ENCODE peak calls at places on chromosome 4, in six cellular contexts. One of them, this sample, is unnamed.

GRCh38 chr4:54496412-54496811 is 161.3 kb upstream of the KIT start:
- DNase-seq in mammary epithelial cell: no peak
- DNase-seq in uterus: no peak
- DNase-seq in AG08396: no peak
- DNase-seq in iris pigment epithelial cell: no peak
- DNase-seq in AG20443: no peak
- DNase-seq in this sample: no peak

GRCh38 chr4:52203351-52203750 is 152.2 kb downstream of the SPATA18 start:
- DNase-seq in AG08396: no peak
- DNase-seq in uterus: no peak
- DNase-seq in mammary epithelial cell: no peak
- DNase-seq in AG20443: no peak
- DNase-seq in iris pigment epithelial cell: no peak
- DNase-seq in this sample: no peak

GRCh38 chr4:19025031-19025430 is 1003.5 kb upstream of the LCORL start:
- DNase-seq in mammary epithelial cell: peak
- DNase-seq in uterus: no peak
- DNase-seq in AG20443: no peak
- DNase-seq in iris pigment epithelial cell: no peak
- DNase-seq in AG08396: no peak
- DNase-seq in this sample: no peak

GRCh38 chr4:164169591-164169990 is 584.3 kb upstream of the SMIM31 start:
- DNase-seq in mammary epithelial cell: peak
- DNase-seq in iris pigment epithelial cell: peak
- DNase-seq in AG08396: no peak
- DNase-seq in AG20443: no peak
- DNase-seq in uterus: no peak
- DNase-seq in this sample: no peak

GRCh38 chr4:38869511-38869910 is 1.9 kb downstream of the FAM114A1 start:
- DNase-seq in mammary epithelial cell: no peak
- DNase-seq in AG08396: peak
- DNase-seq in AG20443: peak
- DNase-seq in uterus: no peak
- DNase-seq in iris pigment epithelial cell: no peak
- DNase-seq in this sample: no peak

GRCh38 chr4:123640271-123640670 is 243.7 kb downstream of the SPRY1 start:
- DNase-seq in iris pigment epithelial cell: peak
- DNase-seq in AG20443: peak
- DNase-seq in mammary epithelial cell: peak
- DNase-seq in uterus: no peak
- DNase-seq in AG08396: no peak
- DNase-seq in this sample: peak

GRCh38 chr4:145731026-145731425 is 51.1 kb downstream of the C4orf51 start:
- DNase-seq in AG08396: no peak
- DNase-seq in mammary epithelial cell: no peak
- DNase-seq in AG20443: no peak
- DNase-seq in iris pigment epithelial cell: peak
- DNase-seq in uterus: no peak
- DNase-seq in this sample: peak

GRCh38 chr4:106365613-106366012 is 3.0 kb downstream of the GIMD1 start:
- DNase-seq in AG20443: peak
- DNase-seq in AG08396: peak
- DNase-seq in uterus: no peak
- DNase-seq in mammary epithelial cell: peak
- DNase-seq in iris pigment epithelial cell: peak
- DNase-seq in this sample: peak

GRCh38 chr4:123995939-123996338 is 599.3 kb downstream of the SPRY1 start:
- DNase-seq in AG20443: peak
- DNase-seq in uterus: no peak
- DNase-seq in iris pigment epithelial cell: peak
- DNase-seq in AG08396: peak
- DNase-seq in mammary epithelial cell: peak
- DNase-seq in this sample: peak

GRCh38 chr4:122503214-122503613 is 46.7 kb upstream of the IL2 start:
- DNase-seq in mammary epithelial cell: no peak
- DNase-seq in iris pigment epithelial cell: no peak
- DNase-seq in uterus: no peak
- DNase-seq in AG20443: no peak
- DNase-seq in AG08396: no peak
- DNase-seq in this sample: peak

GRCh38 chr4:141702472-141703182 is 66.2 kb downstream of the IL15 start:
- DNase-seq in AG08396: no peak
- DNase-seq in mammary epithelial cell: no peak
- DNase-seq in iris pigment epithelial cell: peak
- DNase-seq in uterus: no peak
- DNase-seq in AG20443: no peak
- DNase-seq in this sample: peak

GRCh38 chr4:109912706-109913621 is at the start of gene EGF:
- DNase-seq in iris pigment epithelial cell: peak
- DNase-seq in AG08396: peak
- DNase-seq in AG20443: peak
- DNase-seq in mammary epithelial cell: peak
- DNase-seq in uterus: peak
- DNase-seq in this sample: no peak

GRCh38 chr4:111040904-111041303 is 418.0 kb upstream of the PITX2 start:
- DNase-seq in uterus: no peak
- DNase-seq in iris pigment epithelial cell: peak
- DNase-seq in AG20443: no peak
- DNase-seq in AG08396: no peak
- DNase-seq in mammary epithelial cell: peak
- DNase-seq in this sample: no peak

GRCh38 chr4:3516061-3516835 is 16.0 kb downstream of the LRPAP1 start:
- DNase-seq in iris pigment epithelial cell: no peak
- DNase-seq in AG20443: no peak
- DNase-seq in uterus: no peak
- DNase-seq in mammary epithelial cell: no peak
- DNase-seq in AG08396: no peak
- DNase-seq in this sample: no peak

GRCh38 chr4:84673475-84674230 is 90.7 kb downstream of the CDS1 start:
- DNase-seq in iris pigment epithelial cell: peak
- DNase-seq in AG08396: peak
- DNase-seq in AG20443: peak
- DNase-seq in mammary epithelial cell: peak
- DNase-seq in uterus: no peak
- DNase-seq in this sample: no peak

GRCh38 chr4:125833-126232 is 1.5 kb downstream of the ZNF718 start:
- DNase-seq in mammary epithelial cell: peak
- DNase-seq in AG20443: no peak
- DNase-seq in iris pigment epithelial cell: no peak
- DNase-seq in AG08396: no peak
- DNase-seq in uterus: no peak
- DNase-seq in this sample: no peak

GRCh38 chr4:48073567-48074103 is 57.1 kb downstream of the NIPAL1 start:
- DNase-seq in AG08396: no peak
- DNase-seq in uterus: no peak
- DNase-seq in AG20443: no peak
- DNase-seq in mammary epithelial cell: no peak
- DNase-seq in iris pigment epithelial cell: no peak
- DNase-seq in this sample: no peak

GRCh38 chr4:170729897-170730296 is 640.1 kb upstream of the AADAT start:
- DNase-seq in iris pigment epithelial cell: no peak
- DNase-seq in mammary epithelial cell: no peak
- DNase-seq in AG08396: no peak
- DNase-seq in AG20443: no peak
- DNase-seq in uterus: no peak
- DNase-seq in this sample: no peak

GRCh38 chr4:57691370-57691769 is 581.2 kb upstream of the IGFBP7 start:
- DNase-seq in AG08396: no peak
- DNase-seq in AG20443: no peak
- DNase-seq in uterus: no peak
- DNase-seq in iris pigment epithelial cell: no peak
- DNase-seq in mammary epithelial cell: no peak
- DNase-seq in this sample: no peak

GRCh38 chr4:70651864-70652506 is 14.3 kb downstream of the JCHAIN start:
- DNase-seq in uterus: no peak
- DNase-seq in AG20443: peak
- DNase-seq in AG08396: peak
- DNase-seq in iris pigment epithelial cell: peak
- DNase-seq in mammary epithelial cell: peak
- DNase-seq in this sample: peak

GRCh38 chr4:42673084-42673429 is 16.2 kb upstream of the ATP8A1 start:
- DNase-seq in iris pigment epithelial cell: peak
- DNase-seq in AG20443: peak
- DNase-seq in uterus: no peak
- DNase-seq in mammary epithelial cell: peak
- DNase-seq in AG08396: peak
- DNase-seq in this sample: no peak

GRCh38 chr4:25621027-25621930 is 34.4 kb upstream of the SLC34A2 start:
- DNase-seq in AG08396: no peak
- DNase-seq in iris pigment epithelial cell: no peak
- DNase-seq in mammary epithelial cell: no peak
- DNase-seq in AG20443: no peak
- DNase-seq in uterus: no peak
- DNase-seq in this sample: no peak

GRCh38 chr4:8618961-8619720 is 26.6 kb downstream of the CPZ start:
- DNase-seq in mammary epithelial cell: no peak
- DNase-seq in uterus: no peak
- DNase-seq in AG20443: no peak
- DNase-seq in iris pigment epithelial cell: no peak
- DNase-seq in AG08396: no peak
- DNase-seq in this sample: no peak

This sample was measured in dermis microvascular lymphatic vessel endothelial cell.